ENCODE peak calls at places on chromosomes 13 and 19, in four cellular contexts. One of them, this sample, is unnamed.

GRCh38 chr19:55552206-55552605 is 6.9 kb upstream of the SBK3 start:
- DNase-seq in IMR-90: no peak
- DNase-seq in suprapubic skin: no peak
- DNase-seq in aorta: no peak
- DNase-seq in this sample: no peak

GRCh38 chr19:14507704-14508246 is 10.4 kb downstream of the DNAJB1 start:
- DNase-seq in IMR-90: peak; percentile 67
- DNase-seq in suprapubic skin: no peak
- DNase-seq in aorta: no peak
- DNase-seq in this sample: no peak

GRCh38 chr13:28744091-28744536 is 25.3 kb upstream of the SLC46A3 start:
- DNase-seq in IMR-90: peak; percentile 80
- DNase-seq in suprapubic skin: no peak
- DNase-seq in aorta: no peak
- DNase-seq in this sample: no peak

GRCh38 chr19:35585844-35586243 is at the start of gene PMIS2:
- DNase-seq in IMR-90: no peak
- DNase-seq in suprapubic skin: no peak
- DNase-seq in aorta: peak; percentile 42
- DNase-seq in this sample: no peak

GRCh38 chr19:6800991-6801396 is 28.5 kb downstream of the VAV1 start:
- DNase-seq in IMR-90: peak; percentile 38
- DNase-seq in suprapubic skin: no peak
- DNase-seq in aorta: no peak
- DNase-seq in this sample: peak; percentile 79

GRCh38 chr19:50325310-50326100 is 3.7 kb downstream of the KCNC3 start:
- DNase-seq in IMR-90: peak; percentile 13
- DNase-seq in suprapubic skin: no peak
- DNase-seq in aorta: peak; percentile 82
- DNase-seq in this sample: peak; percentile 67

GRCh38 chr13:38693641-38694040 is 6.8 kb downstream of the FREM2 start:
- DNase-seq in IMR-90: no peak
- DNase-seq in suprapubic skin: no peak
- DNase-seq in aorta: no peak
- DNase-seq in this sample: no peak

GRCh38 chr13:48561461-48562224 is 28.8 kb upstream of the RCBTB2 start:
- DNase-seq in IMR-90: no peak
- DNase-seq in suprapubic skin: no peak
- DNase-seq in aorta: no peak
- DNase-seq in this sample: no peak

GRCh38 chr19:12350185-12350889 is 15.1 kb downstream of the ZNF442 start:
- DNase-seq in IMR-90: no peak
- DNase-seq in suprapubic skin: no peak
- DNase-seq in aorta: no peak
- DNase-seq in this sample: no peak

GRCh38 chr13:24680258-24680920 is at the start of gene ATP12A:
- DNase-seq in IMR-90: no peak
- DNase-seq in suprapubic skin: no peak
- DNase-seq in aorta: no peak
- DNase-seq in this sample: no peak

GRCh38 chr13:114087430-114087829 is 45.0 kb downstream of the RASA3 start:
- DNase-seq in IMR-90: no peak
- DNase-seq in suprapubic skin: peak; percentile 67
- DNase-seq in aorta: no peak
- DNase-seq in this sample: peak; percentile 40

GRCh38 chr19:21314676-21315075 is 14.5 kb downstream of the ZNF708 start:
- DNase-seq in IMR-90: peak; percentile 5
- DNase-seq in suprapubic skin: no peak
- DNase-seq in aorta: no peak
- DNase-seq in this sample: no peak

GRCh38 chr13:38664920-38665319 is 22.0 kb upstream of the FREM2 start:
- DNase-seq in IMR-90: no peak
- DNase-seq in suprapubic skin: no peak
- DNase-seq in aorta: no peak
- DNase-seq in this sample: no peak

GRCh38 chr19:18506101-18506534 is 15.8 kb downstream of the ELL start:
- DNase-seq in IMR-90: no peak
- DNase-seq in suprapubic skin: no peak
- DNase-seq in aorta: no peak
- DNase-seq in this sample: no peak

GRCh38 chr19:43486412-43486811 is 18.1 kb downstream of the PHLDB3 start:
- DNase-seq in IMR-90: no peak
- DNase-seq in suprapubic skin: no peak
- DNase-seq in aorta: no peak
- DNase-seq in this sample: no peak

GRCh38 chr19:8194528-8195275 is 14.5 kb upstream of the CERS4 start:
- DNase-seq in IMR-90: no peak
- DNase-seq in suprapubic skin: no peak
- DNase-seq in aorta: no peak
- DNase-seq in this sample: no peak

GRCh38 chr13:39559838-39560237 is 43.2 kb downstream of the LHFPL6 start:
- DNase-seq in IMR-90: no peak
- DNase-seq in suprapubic skin: no peak
- DNase-seq in aorta: no peak
- DNase-seq in this sample: no peak

GRCh38 chr13:45807520-45808099 is 43.9 kb downstream of the SIAH3 start:
- DNase-seq in IMR-90: peak; percentile 17
- DNase-seq in suprapubic skin: no peak
- DNase-seq in aorta: no peak
- DNase-seq in this sample: no peak

GRCh38 chr13:20195846-20196245 is 3.1 kb upstream of the GJB2 start:
- DNase-seq in IMR-90: no peak
- DNase-seq in suprapubic skin: no peak
- DNase-seq in aorta: no peak
- DNase-seq in this sample: no peak

GRCh38 chr19:11279505-11280236 is 16.3 kb upstream of the TSPAN16 start:
- DNase-seq in IMR-90: no peak
- DNase-seq in suprapubic skin: no peak
- DNase-seq in aorta: no peak
- DNase-seq in this sample: no peak

GRCh38 chr19:17338440-17339078 is 1.2 kb downstream of the GTPBP3 start:
- DNase-seq in IMR-90: no peak
- DNase-seq in suprapubic skin: no peak
- DNase-seq in aorta: peak; percentile 79
- DNase-seq in this sample: no peak

GRCh38 chr13:104473936-104474335 is 1407.7 kb upstream of the SLC10A2 start:
- DNase-seq in IMR-90: no peak
- DNase-seq in suprapubic skin: no peak
- DNase-seq in aorta: no peak
- DNase-seq in this sample: no peak

DNA sequence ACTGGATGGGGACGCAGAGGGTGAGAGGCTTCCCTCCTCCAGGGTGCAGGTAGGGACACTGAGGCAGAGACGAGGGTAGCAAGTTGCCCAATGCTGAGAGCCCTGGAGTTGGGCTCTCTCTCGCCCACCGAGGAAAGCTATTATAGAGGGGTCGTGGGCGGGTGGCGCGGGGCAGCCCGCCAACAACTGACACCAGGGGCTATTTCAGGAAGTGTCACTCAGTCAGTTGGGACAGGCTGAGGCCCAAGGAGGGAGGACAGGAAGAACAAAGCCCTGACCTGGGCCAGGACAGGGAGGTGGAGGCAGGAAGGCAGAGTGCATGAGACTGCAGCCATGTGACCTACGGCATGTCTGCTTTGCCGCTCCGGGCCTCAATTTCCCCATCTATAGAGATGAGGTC is 29.9 kb downstream of the TINCR start:
- DNase-seq in IMR-90: no peak
- DNase-seq in suprapubic skin: no peak
- DNase-seq in aorta: no peak
- DNase-seq in this sample: no peak
- H3K4me3 ChIP-seq in IMR-90: no peak overlapping the region
- H3K4me3 ChIP-seq in suprapubic skin: no peak overlapping the region
- H3K4me3 ChIP-seq in aorta: no peak overlapping the region
- H3K4me3 ChIP-seq in this sample: no peak overlapping the region

DNA sequence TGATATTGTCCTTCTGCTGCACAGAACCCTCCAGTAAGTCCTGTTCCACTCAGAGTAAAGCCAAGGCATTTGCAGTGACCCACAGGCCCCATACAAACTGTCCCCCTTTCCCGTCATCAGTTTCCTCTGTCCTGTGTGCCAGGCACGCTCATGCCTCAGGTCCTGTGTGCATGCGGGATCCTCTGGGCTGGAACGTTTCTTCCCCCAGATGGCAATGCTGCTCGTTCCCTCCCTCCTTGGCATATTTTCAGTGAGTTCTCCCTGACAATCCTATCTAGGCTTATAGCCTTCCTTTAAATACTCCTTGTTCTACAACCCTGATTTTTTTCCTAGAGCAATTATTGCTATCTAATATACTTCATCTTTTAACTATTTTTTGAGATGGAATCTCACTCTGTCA is 5.7 kb downstream of the OPA3 start:
- DNase-seq in IMR-90: no peak
- DNase-seq in suprapubic skin: no peak
- DNase-seq in aorta: no peak
- DNase-seq in this sample: no peak
- H3K4me3 ChIP-seq in IMR-90: no peak overlapping the region
- H3K4me3 ChIP-seq in suprapubic skin: no peak overlapping the region
- H3K4me3 ChIP-seq in aorta: no peak overlapping the region
- H3K4me3 ChIP-seq in this sample: no peak overlapping the region

GRCh38 chr13:66530158-66530557 is 700.0 kb downstream of the PCDH9 start:
- DNase-seq in IMR-90: no peak
- DNase-seq in suprapubic skin: no peak
- DNase-seq in aorta: no peak
- DNase-seq in this sample: no peak

GRCh38 chr13:66528903-66529576 is 701.1 kb downstream of the PCDH9 start:
- DNase-seq in IMR-90: no peak
- DNase-seq in suprapubic skin: no peak
- DNase-seq in aorta: no peak
- DNase-seq in this sample: no peak

GRCh38 chr13:66530686-66531085 is 699.5 kb downstream of the PCDH9 start:
- DNase-seq in IMR-90: no peak
- DNase-seq in suprapubic skin: no peak
- DNase-seq in aorta: no peak
- DNase-seq in this sample: no peak

GRCh38 chr13:66532146-66532545 is 698.0 kb downstream of the PCDH9 start:
- DNase-seq in IMR-90: peak; percentile 90
- DNase-seq in suprapubic skin: no peak
- DNase-seq in aorta: no peak
- DNase-seq in this sample: no peak

DNA sequence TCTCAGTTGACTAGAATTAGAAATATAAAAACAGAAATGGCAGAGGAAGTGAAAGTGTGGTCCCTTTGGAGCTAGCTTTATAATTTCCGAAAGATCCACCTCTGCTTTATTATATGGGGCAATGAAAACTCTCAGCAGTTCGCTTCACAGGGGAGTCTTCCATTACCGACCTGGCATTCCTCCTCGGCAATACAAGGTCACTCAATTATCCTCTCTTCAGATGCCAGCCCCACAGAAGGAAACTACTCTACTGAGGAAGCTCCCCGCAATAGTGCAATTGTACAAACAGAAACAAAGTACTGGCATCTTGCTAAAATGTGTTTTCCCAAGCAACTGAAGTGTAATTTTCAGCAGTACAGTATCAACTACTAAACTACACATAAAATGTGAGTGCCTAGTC is 702.0 kb downstream of the PCDH9 start:
- DNase-seq in IMR-90: no peak
- DNase-seq in suprapubic skin: no peak
- DNase-seq in aorta: no peak
- DNase-seq in this sample: no peak
- H3K4me3 ChIP-seq in IMR-90: no peak overlapping the region
- H3K4me3 ChIP-seq in suprapubic skin: no peak overlapping the region
- H3K4me3 ChIP-seq in aorta: no peak overlapping the region
- H3K4me3 ChIP-seq in this sample: no peak overlapping the region

DNA sequence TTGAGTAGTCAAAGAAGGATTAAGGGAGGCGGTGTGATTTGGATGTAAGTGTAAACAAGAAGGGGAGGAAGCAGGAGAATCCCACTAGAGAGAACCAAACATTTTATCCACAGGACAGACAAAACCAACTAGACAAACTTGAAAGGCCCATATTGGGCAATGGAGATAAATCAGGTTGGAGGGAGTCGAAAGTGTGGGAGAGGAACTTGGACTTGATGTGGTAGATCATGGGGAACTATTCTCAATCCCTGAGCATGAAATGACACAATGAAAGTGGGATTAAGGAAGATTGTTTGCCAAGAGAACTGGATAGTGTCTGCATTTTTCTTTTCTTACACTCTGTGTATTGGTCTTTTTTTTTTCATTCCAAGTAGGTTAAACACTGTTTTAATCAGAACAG is 17.9 kb downstream of the GPR183 start:
- DNase-seq in IMR-90: no peak
- DNase-seq in suprapubic skin: no peak
- DNase-seq in aorta: no peak
- DNase-seq in this sample: no peak
- H3K4me3 ChIP-seq in IMR-90: no peak overlapping the region
- H3K4me3 ChIP-seq in suprapubic skin: no peak overlapping the region
- H3K4me3 ChIP-seq in aorta: no peak overlapping the region
- H3K4me3 ChIP-seq in this sample: no peak overlapping the region

GRCh38 chr13:77105051-77105450 is 78.1 kb upstream of the FBXL3 start:
- DNase-seq in IMR-90: no peak
- DNase-seq in suprapubic skin: no peak
- DNase-seq in aorta: no peak
- DNase-seq in this sample: no peak
- H3K4me3 ChIP-seq in IMR-90: no peak overlapping the region
- H3K4me3 ChIP-seq in suprapubic skin: no peak overlapping the region
- H3K4me3 ChIP-seq in aorta: no peak overlapping the region
- H3K4me3 ChIP-seq in this sample: no peak overlapping the region

This sample was measured in RWPE2.